ENCODE peak calls at places on chromosome 10, in ten cellular contexts. H is GDM1, P is hippocampal formation, A is GM13977, T is H9, B is body of pancreas, S is ELR, Z is NCI-H2171 treated with DMSO at 0.1 percent for 48 hours, J is ovary, Y is NCI-H2029 treated with DMSO at 0.1 percent for 48 hours. O is an unnamed sample.

GRCh38 chr10:21315321-21316220 is 209.9 kb downstream of the SKIDA1 start:
- DNase-seq in H (no peak), P (no peak), A (no peak), T (peak; percentile 78), B (peak; percentile 76), S (peak; percentile 72), Z (no peak), J (peak; percentile 90), Y (peak; percentile 18), O (no peak)

GRCh38 chr10:60271319-60272040 is 118.2 kb downstream of the ANK3 start:
- DNase-seq in H (peak; percentile 27), P (no peak), A (no peak), T (no peak), B (no peak), S (no peak), Z (no peak), J (no peak), Y (no peak), O (peak; percentile 27)

GRCh38 chr10:7283246-7283645 is 127.6 kb downstream of the SFMBT2 start:
- DNase-seq in H (no peak), P (no peak), A (no peak), T (no peak), B (no peak), S (no peak), Z (no peak), J (no peak), Y (no peak), O (no peak)

GRCh38 chr10:12603766-12604470 is 254.6 kb downstream of the CAMK1D start:
- DNase-seq in H (no peak), P (no peak), A (no peak), T (no peak), B (no peak), S (no peak), Z (no peak), J (no peak), Y (no peak), O (no peak)

GRCh38 chr10:125629758-125630376 is 53.1 kb downstream of the TEX36 start:
- DNase-seq in H (no peak), P (no peak), A (peak; percentile 47), T (no peak), B (peak; percentile 33), S (peak; percentile 67), Z (peak; percentile 56), J (no peak), Y (no peak), O (no peak)

GRCh38 chr10:79391231-79392019 is 44.2 kb downstream of the PPIF start:
- DNase-seq in H (no peak), P (no peak), A (no peak), T (peak; percentile 17), B (no peak), S (no peak), Z (no peak), J (peak; percentile 13), Y (no peak), O (no peak)

GRCh38 chr10:23522345-23522744 is 83.5 kb downstream of the OTUD1 start:
- DNase-seq in H (no peak), P (no peak), A (no peak), T (no peak), B (no peak), S (peak; percentile 9), Z (no peak), J (no peak), Y (no peak), O (no peak)

GRCh38 chr10:131436467-131436866 is 124.9 kb upstream of the TCERG1L start:
- DNase-seq in H (no peak), P (peak; percentile 42), A (no peak), T (no peak), B (no peak), S (no peak), Z (no peak), J (no peak), Y (no peak), O (no peak)

GRCh38 chr10:79024296-79024695 is 44.5 kb upstream of the ZMIZ1 start:
- DNase-seq in H (no peak), P (no peak), A (no peak), T (no peak), B (no peak), S (no peak), Z (no peak), J (peak; percentile 7), Y (no peak), O (no peak)

GRCh38 chr10:110841767-110842267 is 29.9 kb upstream of the PDCD4 start:
- DNase-seq in H (no peak), P (no peak), A (peak; percentile 81), T (no peak), B (no peak), S (no peak), Z (no peak), J (no peak), Y (no peak), O (no peak)

GRCh38 chr10:61902448-61903183 is 1.1 kb downstream of the ARID5B start:
- DNase-seq in H (peak; percentile 44), P (peak; percentile 83), A (peak; percentile 55), T (peak; percentile 50), B (peak; percentile 73), S (peak; percentile 71), Z (peak; percentile 46), J (peak; percentile 23), Y (no peak), O (no peak)

GRCh38 chr10:123704812-123705211 is 38.7 kb downstream of the GPR26 start:
- DNase-seq in H (no peak), P (no peak), A (no peak), T (no peak), B (no peak), S (no peak), Z (peak; percentile 9), J (no peak), Y (peak; percentile 1), O (no peak)

GRCh38 chr10:35456784-35457183 is 120.5 kb downstream of the CCNY start:
- DNase-seq in H (no peak), P (peak; percentile 77), A (no peak), T (no peak), B (no peak), S (no peak), Z (no peak), J (no peak), Y (no peak), O (no peak)

GRCh38 chr10:6065845-6066244 is 3.7 kb upstream of the IL2RA start:
- DNase-seq in H (no peak), P (no peak), A (no peak), T (no peak), B (no peak), S (no peak), Z (no peak), J (no peak), Y (no peak), O (peak; percentile 83)

GRCh38 chr10:116708386-116708785 is 34.0 kb downstream of the HSPA12A start:
- DNase-seq in H (no peak), P (peak; percentile 59), A (no peak), T (no peak), B (no peak), S (peak; percentile 37), Z (no peak), J (no peak), Y (no peak), O (no peak)

GRCh38 chr10:61325596-61325995 is 127.6 kb downstream of the TMEM26 start:
- DNase-seq in H (no peak), P (no peak), A (no peak), T (no peak), B (no peak), S (no peak), Z (no peak), J (no peak), Y (no peak), O (no peak)

GRCh38 chr10:99809481-99809880 is 27.0 kb downstream of the ABCC2 start:
- DNase-seq in H (no peak), P (no peak), A (no peak), T (no peak), B (no peak), S (no peak), Z (no peak), J (no peak), Y (no peak), O (no peak)

GRCh38 chr10:30591249-30591670 is 38.3 kb downstream of the LYZL2 start:
- DNase-seq in H (peak; percentile 15), P (peak; percentile 9), A (peak; percentile 28), T (peak; percentile 52), B (peak; percentile 46), S (peak; percentile 59), Z (peak; percentile 30), J (no peak), Y (no peak), O (no peak)

GRCh38 chr10:112375721-112376577 is 2.0 kb downstream of the ACSL5 start:
- DNase-seq in H (peak; percentile 31), P (peak; percentile 3), A (peak; percentile 79), T (no peak), B (peak; percentile 63), S (peak; percentile 71), Z (no peak), J (peak; percentile 74), Y (peak; percentile 58), O (peak; percentile 66)

GRCh38 chr10:112262556-112262955 is 20.6 kb upstream of the TECTB start:
- DNase-seq in H (no peak), P (no peak), A (no peak), T (no peak), B (no peak), S (peak; percentile 35), Z (no peak), J (no peak), Y (no peak), O (no peak)

GRCh38 chr10:97497572-97498075 is 598 bp downstream of the MMS19 start:
- DNase-seq in H (peak; percentile 62), P (peak; percentile 57), A (peak; percentile 86), T (peak; percentile 72), B (peak; percentile 74), S (peak; percentile 92), Z (peak; percentile 78), J (peak; percentile 69), Y (peak; percentile 15), O (peak; percentile 56)

GRCh38 chr10:132676193-132676891 is 109.6 kb downstream of the NKX6-2 start:
- DNase-seq in H (no peak), P (no peak), A (no peak), T (peak; percentile 18), B (peak; percentile 92), S (no peak), Z (no peak), J (no peak), Y (no peak), O (no peak)

GRCh38 chr10:71083457-71083975 is 128.9 kb upstream of the UNC5B start:
- DNase-seq in H (no peak), P (no peak), A (no peak), T (peak; percentile 15), B (no peak), S (no peak), Z (no peak), J (no peak), Y (no peak), O (no peak)

GRCh38 chr10:77925795-77926565 is 575 bp downstream of the DLG5 start:
- DNase-seq in H (no peak), P (no peak), A (peak; percentile 73), T (peak; percentile 68), B (peak; percentile 67), S (peak; percentile 54), Z (peak; percentile 17), J (peak; percentile 65), Y (no peak), O (no peak)

GRCh38 chr10:114019226-114019625 is 24.4 kb upstream of the ADRB1 start:
- DNase-seq in H (no peak), P (no peak), A (no peak), T (no peak), B (no peak), S (no peak), Z (no peak), J (no peak), Y (no peak), O (no peak)

GRCh38 chr10:111078505-111079185 is 1.8 kb downstream of the ADRA2A start:
- DNase-seq in H (no peak), P (no peak), A (no peak), T (peak; percentile 43), B (no peak), S (no peak), Z (no peak), J (no peak), Y (no peak), O (no peak)

GRCh38 chr10:8544057-8544380 is 489.5 kb downstream of the GATA3 start:
- DNase-seq in H (no peak), P (no peak), A (no peak), T (no peak), B (no peak), S (no peak), Z (no peak), J (no peak), Y (no peak), O (no peak)

GRCh38 chr10:59091239-59091638 is 85.2 kb upstream of the PHYHIPL start:
- DNase-seq in H (no peak), P (peak; percentile 68), A (no peak), T (no peak), B (no peak), S (no peak), Z (no peak), J (no peak), Y (no peak), O (no peak)

O was measured in GF-D8.